ENCODE peak calls at places on chromosomes 7 and 10, in nine cellular contexts. Z is HepG2, L is GM12878, E is HCT116, N is GM23338, W is endothelial cell of umbilical vein, Y is stomach, P is sigmoid colon, I is prostate gland. J is an unnamed sample.

GRCh38 chr7:1584700-1585099 is 14.9 kb upstream of the PSMG3 start:
- DNase-seq in Z (no peak), L (no peak), E (no peak), N (no peak), W (no peak), Y (no peak), P (no peak), I (no peak), J (no peak)

GRCh38 chr10:24457661-24458318 is 248.9 kb downstream of the KIAA1217 start:
- DNase-seq in Z (no peak), L (no peak), E (no peak), N (no peak), W (no peak), Y (peak), P (no peak), I (peak), J (no peak)

GRCh38 chr7:25187932-25188331 is 40.4 kb downstream of the NPVF start:
- DNase-seq in Z (peak), L (no peak), E (no peak), N (peak), W (no peak), Y (no peak), P (no peak), I (no peak), J (no peak)

GRCh38 chr10:3476186-3476585 is 303.6 kb upstream of the PITRM1 start:
- DNase-seq in Z (no peak), L (no peak), E (no peak), N (no peak), W (no peak), Y (no peak), P (no peak), I (no peak), J (no peak)

GRCh38 chr7:34158311-34158710 is 253.0 kb downstream of the BMPER start:
- DNase-seq in Z (no peak), L (no peak), E (no peak), N (no peak), W (no peak), Y (no peak), P (peak), I (peak), J (no peak)

GRCh38 chr7:137996871-137997270 is 5.0 kb downstream of the CREB3L2 start:
- DNase-seq in Z (no peak), L (no peak), E (no peak), N (no peak), W (no peak), Y (no peak), P (no peak), I (no peak), J (no peak)

GRCh38 chr7:117825132-117825531 is 48.1 kb downstream of the CTTNBP2 start:
- DNase-seq in Z (no peak), L (no peak), E (no peak), N (no peak), W (no peak), Y (no peak), P (no peak), I (no peak), J (no peak)

GRCh38 chr10:3538850-3539531 is 246.0 kb downstream of the KLF6 start:
- DNase-seq in Z (no peak), L (no peak), E (no peak), N (no peak), W (peak), Y (peak), P (peak), I (peak), J (no peak)

DNA sequence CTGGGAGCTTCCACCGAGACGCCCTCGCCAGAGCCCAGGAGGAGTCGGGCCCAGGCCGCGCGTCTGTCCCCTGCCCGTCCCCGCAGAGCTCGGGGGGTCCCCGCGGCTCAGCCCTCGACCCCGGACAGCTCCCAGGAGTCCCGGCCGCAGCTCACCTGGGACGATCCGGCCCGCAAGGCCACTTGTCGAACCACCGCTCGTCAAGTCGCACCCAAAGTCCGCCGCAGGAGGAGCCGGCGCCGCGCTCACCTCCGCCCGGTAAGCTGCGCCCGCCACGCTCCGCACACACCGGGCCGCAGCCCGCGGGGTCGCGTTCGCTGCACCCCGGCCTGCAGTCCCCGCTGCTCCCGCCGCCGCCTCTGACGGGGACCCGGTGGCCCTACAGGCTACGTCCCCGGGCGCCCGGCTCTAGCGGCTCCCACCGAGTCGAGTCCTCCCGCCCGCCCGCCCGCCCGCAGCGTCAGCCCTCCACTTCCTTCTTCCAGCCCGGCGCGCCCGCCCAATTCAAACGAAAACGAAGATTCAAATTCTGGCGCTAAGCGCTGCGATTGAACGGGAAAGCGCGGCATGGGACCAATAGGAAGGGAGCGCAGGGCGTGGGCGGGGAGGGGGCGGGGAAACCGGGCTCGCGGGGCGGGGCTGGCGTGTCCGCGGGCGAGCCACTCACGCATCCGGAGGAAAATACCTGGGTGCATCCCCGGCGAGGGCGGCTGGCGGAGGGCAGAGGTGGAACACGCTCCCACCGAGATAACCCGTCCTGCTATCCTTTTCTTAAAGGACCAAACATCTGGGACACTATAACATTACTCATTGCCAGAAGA is at the start of gene MKI67:
- DNase-seq in Z (peak), L (peak), E (peak), N (peak), W (peak), Y (peak), P (peak), I (peak), J (peak)
- TF ChIP-seq POLR2AphosphoS5 in Z (no peak), L (peak), E (peak), N (peak), W (peak), Y (no peak), P (no peak), I (peak), J (peak)

GRCh38 chr10:110872984-110873569 is 1.3 kb downstream of the PDCD4 start:
- DNase-seq in Z (no peak), L (no peak), E (no peak), N (no peak), W (peak), Y (no peak), P (no peak), I (no peak), J (no peak)

GRCh38 chr10:110873951-110874350 is 2.2 kb downstream of the PDCD4 start:
- DNase-seq in Z (no peak), L (no peak), E (no peak), N (no peak), W (peak), Y (no peak), P (no peak), I (no peak), J (no peak)

GRCh38 chr10:110871236-110872084 is at the start of gene PDCD4:
- DNase-seq in Z (peak), L (peak), E (peak), N (peak), W (peak), Y (peak), P (peak), I (peak), J (peak)

GRCh38 chr10:110870823-110871235 is 899 bp upstream of the PDCD4 start:
- DNase-seq in Z (no peak), L (no peak), E (no peak), N (no peak), W (peak), Y (no peak), P (no peak), I (no peak), J (no peak)

GRCh38 chr10:110872145-110872983 is 636 bp downstream of the PDCD4 start:
- DNase-seq in Z (peak), L (no peak), E (no peak), N (peak), W (peak), Y (peak), P (peak), I (peak), J (no peak)
- TF ChIP-seq POLR2AphosphoS5 in Z (peak), L (peak), E (no peak), N (no peak), W (no peak), Y (peak), P (peak), I (peak), J (peak)

GRCh38 chr7:151680810-151681209 is 161.1 kb upstream of the RHEB start:
- DNase-seq in Z (no peak), L (no peak), E (no peak), N (no peak), W (no peak), Y (peak), P (peak), I (peak), J (no peak)
- TF ChIP-seq POLR2AphosphoS5 in Z (no peak), L (no peak), E (no peak), N (no peak), W (no peak), Y (peak), P (peak), I (peak), J (no peak)

DNA sequence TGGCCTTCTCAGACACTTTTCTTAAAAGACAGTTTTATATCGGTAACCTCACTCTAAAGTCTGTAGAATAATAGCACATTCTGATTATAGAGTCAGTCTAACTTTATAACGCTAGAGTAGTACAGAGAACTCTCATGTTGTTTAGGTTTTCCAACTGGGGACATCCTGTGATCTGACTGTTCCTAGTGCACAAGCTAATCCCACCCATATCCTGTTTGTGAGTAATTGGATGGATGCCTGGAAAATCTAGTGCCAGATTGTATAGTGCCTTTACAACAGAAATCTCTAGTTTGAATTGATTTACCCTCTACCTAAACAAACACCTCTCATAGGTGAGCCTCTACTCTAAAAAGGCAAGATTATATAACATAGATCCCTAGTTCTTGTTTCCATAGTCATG is 107.4 kb downstream of the ZEB1 start:
- DNase-seq in Z (no peak), L (no peak), E (no peak), N (no peak), W (peak), Y (no peak), P (no peak), I (no peak), J (no peak)
- TF ChIP-seq POLR2AphosphoS5 in Z (no peak), L (no peak), E (no peak), N (no peak), W (peak), Y (peak), P (no peak), I (peak), J (no peak)

DNA sequence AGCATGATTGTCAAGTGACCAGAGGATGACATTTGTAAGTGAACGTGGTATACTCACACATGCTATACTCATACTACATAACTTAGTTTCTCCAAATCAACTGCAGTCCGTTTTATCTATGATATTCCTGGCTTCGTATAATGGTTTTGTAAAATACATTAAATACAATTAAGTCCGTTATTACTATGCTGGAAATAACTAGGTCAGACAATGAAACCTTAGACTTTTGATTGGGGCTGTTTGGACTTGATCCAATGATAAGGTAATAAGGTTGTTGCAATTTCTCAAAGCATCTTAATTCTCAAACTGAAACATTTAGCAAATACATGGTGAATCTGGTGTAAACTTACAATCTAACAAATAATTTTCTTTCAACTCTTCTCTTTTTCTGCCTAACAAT is 117.0 kb downstream of the TWIST1 start:
- DNase-seq in Z (no peak), L (no peak), E (no peak), N (no peak), W (no peak), Y (no peak), P (no peak), I (no peak), J (no peak)
- TF ChIP-seq POLR2AphosphoS5 in Z (no peak), L (no peak), E (no peak), N (no peak), W (no peak), Y (no peak), P (no peak), I (no peak), J (no peak)

GRCh38 chr10:7756360-7756992 is 31.3 kb downstream of the KIN start:
- DNase-seq in Z (peak), L (no peak), E (peak), N (peak), W (peak), Y (peak), P (no peak), I (no peak), J (no peak)
- TF ChIP-seq POLR2AphosphoS5 in Z (no peak), L (no peak), E (no peak), N (no peak), W (no peak), Y (no peak), P (no peak), I (no peak), J (no peak)

GRCh38 chr10:1203704-1204103 is 147.5 kb downstream of the WDR37 start:
- DNase-seq in Z (no peak), L (no peak), E (no peak), N (no peak), W (no peak), Y (no peak), P (no peak), I (no peak), J (no peak)

GRCh38 chr10:1202343-1202742 is 146.2 kb downstream of the WDR37 start:
- DNase-seq in Z (no peak), L (no peak), E (no peak), N (no peak), W (no peak), Y (no peak), P (no peak), I (no peak), J (no peak)

GRCh38 chr10:1201010-1201807 is 145.0 kb downstream of the WDR37 start:
- DNase-seq in Z (no peak), L (no peak), E (no peak), N (no peak), W (no peak), Y (no peak), P (no peak), I (no peak), J (no peak)

GRCh38 chr10:1204434-1205326 is 148.5 kb downstream of the WDR37 start:
- DNase-seq in Z (no peak), L (no peak), E (no peak), N (no peak), W (no peak), Y (peak), P (no peak), I (no peak), J (no peak)

DNA sequence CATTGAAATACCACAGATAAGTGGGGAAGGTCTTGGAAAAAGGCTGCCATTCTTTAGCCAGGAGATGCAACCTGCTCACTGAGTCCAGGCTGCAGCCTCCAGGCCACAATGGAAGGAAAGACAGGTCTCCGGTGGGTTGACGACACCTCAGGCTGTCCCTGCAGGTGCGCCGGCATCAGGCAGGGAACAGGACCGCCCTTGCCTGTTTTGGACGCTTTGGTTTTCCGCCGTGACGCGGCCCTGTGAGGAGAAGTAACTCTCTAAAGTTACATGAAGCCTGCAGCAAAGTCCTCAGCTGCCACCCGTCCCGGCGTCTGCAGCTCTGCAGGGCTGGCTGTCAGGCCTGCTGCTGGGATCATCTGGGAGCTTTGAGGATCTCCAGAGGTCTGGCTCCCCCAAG is 147.0 kb downstream of the WDR37 start:
- DNase-seq in Z (no peak), L (no peak), E (no peak), N (no peak), W (no peak), Y (no peak), P (no peak), I (no peak), J (no peak)
- TF ChIP-seq POLR2AphosphoS5 in Z (no peak), L (no peak), E (no peak), N (no peak), W (no peak), Y (no peak), P (no peak), I (no peak), J (no peak)

GRCh38 chr10:123911866-123912265 is 20.3 kb upstream of the CPXM2 start:
- DNase-seq in Z (no peak), L (no peak), E (no peak), N (no peak), W (no peak), Y (no peak), P (no peak), I (no peak), J (no peak)

GRCh38 chr10:123912466-123913201 is 21.0 kb upstream of the CPXM2 start:
- DNase-seq in Z (no peak), L (no peak), E (no peak), N (no peak), W (no peak), Y (no peak), P (no peak), I (no peak), J (no peak)

GRCh38 chr10:123909866-123910265 is 18.3 kb upstream of the CPXM2 start:
- DNase-seq in Z (no peak), L (no peak), E (no peak), N (no peak), W (no peak), Y (no peak), P (no peak), I (no peak), J (no peak)

GRCh38 chr10:123916775-123917174 is 25.2 kb upstream of the CPXM2 start:
- DNase-seq in Z (no peak), L (no peak), E (no peak), N (no peak), W (no peak), Y (no peak), P (no peak), I (no peak), J (no peak)

GRCh38 chr10:123913688-123914268 is 22.2 kb upstream of the CPXM2 start:
- DNase-seq in Z (no peak), L (no peak), E (no peak), N (peak), W (peak), Y (no peak), P (no peak), I (no peak), J (no peak)
- TF ChIP-seq POLR2AphosphoS5 in Z (no peak), L (no peak), E (no peak), N (no peak), W (no peak), Y (peak), P (no peak), I (no peak), J (no peak)

J was measured in GM12892.